ENCODE peak calls at places on chromosomes 11 and 22, in eight cellular contexts. Q is T-cell, U is SHP77, B is germinal center, A is NCI-H1436, V is AG04449, G is skeletal muscle cell, O is posterior cingulate gyrus. N is an unnamed sample.

GRCh38 chr11:64245797-64246623 is 733 bp downstream of the PPP1R14B start:
- DNase-seq in B (peak), G (peak), A (no peak), O (no peak), Q (no peak), V (peak), U (no peak), N (peak)

GRCh38 chr11:96293109-96293508 is 49.9 kb downstream of the MAML2 start:
- DNase-seq in A (no peak), B (no peak), U (no peak), G (no peak), O (no peak), V (no peak), Q (no peak), N (no peak)

GRCh38 chr11:67053896-67054850 is 2.5 kb upstream of the RHOD start:
- DNase-seq in A (peak), U (peak), O (peak), V (no peak), Q (no peak), B (peak), G (peak), N (peak)

GRCh38 chr11:74677131-74677530 is 54.1 kb downstream of the CHRDL2 start:
- DNase-seq in G (no peak), O (no peak), Q (no peak), B (no peak), U (no peak), A (no peak), V (no peak), N (no peak)

GRCh38 chr11:15897211-15897960 is 459.0 kb downstream of the SOX6 start:
- DNase-seq in B (no peak), G (peak), A (no peak), V (no peak), Q (no peak), U (no peak), O (no peak), N (no peak)

GRCh38 chr11:3738241-3738640 is 59.1 kb downstream of the NUP98 start:
- DNase-seq in G (no peak), V (peak), B (no peak), A (no peak), U (no peak), Q (no peak), O (no peak), N (no peak)

GRCh38 chr11:63745304-63746170 is 23.0 kb downstream of the ZFTA start:
- DNase-seq in V (no peak), U (no peak), B (no peak), G (no peak), O (no peak), Q (no peak), A (no peak), N (no peak)

GRCh38 chr11:61666684-61667297 is 13.4 kb upstream of the DAGLA start:
- DNase-seq in G (no peak), A (no peak), U (no peak), B (no peak), V (no peak), Q (no peak), O (peak), N (no peak)

GRCh38 chr11:59753650-59754493 is 1.3 kb upstream of the STX3 start:
- DNase-seq in B (peak), Q (peak), G (no peak), O (peak), V (no peak), A (peak), U (peak), N (peak)

GRCh38 chr11:11798586-11799438 is 43.0 kb upstream of the USP47 start:
- DNase-seq in G (no peak), B (peak), U (peak), A (peak), V (no peak), O (peak), Q (peak), N (peak)

GRCh38 chr11:113796663-113797259 is 17.2 kb downstream of the CLDN25 start:
- DNase-seq in V (no peak), G (no peak), U (peak), Q (no peak), B (peak), O (no peak), A (no peak), N (peak)

GRCh38 chr11:40104941-40105550 is 1354.4 kb downstream of the LRRC4C start:
- DNase-seq in B (no peak), Q (no peak), O (no peak), A (no peak), V (no peak), U (no peak), G (no peak), N (no peak)

GRCh38 chr22:37303821-37304274 is 21.5 kb downstream of the CYTH4 start:
- DNase-seq in V (peak), A (no peak), U (no peak), Q (no peak), G (peak), O (no peak), B (no peak), N (no peak)

GRCh38 chr11:134433251-134433650 is 21.2 kb upstream of the B3GAT1 start:
- DNase-seq in G (no peak), Q (no peak), B (no peak), A (no peak), O (peak), U (no peak), V (no peak), N (no peak)

GRCh38 chr11:114441921-114442320 is 2.7 kb downstream of the REXO2 start:
- DNase-seq in G (no peak), O (no peak), B (no peak), A (no peak), Q (no peak), U (no peak), V (no peak), N (no peak)

GRCh38 chr11:69144719-69145365 is 10.9 kb upstream of the SMIM38 start:
- DNase-seq in B (no peak), O (no peak), U (no peak), Q (no peak), V (peak), A (no peak), G (no peak), N (no peak)

GRCh38 chr22:32811788-32812187 is 10.3 kb downstream of the TIMP3 start:
- DNase-seq in O (no peak), Q (no peak), V (no peak), A (no peak), G (no peak), B (no peak), U (no peak), N (no peak)

GRCh38 chr11:45662665-45663485 is 2.5 kb downstream of the CHST1 start:
- DNase-seq in U (no peak), Q (no peak), B (no peak), A (no peak), G (peak), V (peak), O (peak), N (no peak)

GRCh38 chr22:27507066-27507715 is 294.4 kb downstream of the MN1 start:
- DNase-seq in A (no peak), Q (no peak), V (no peak), B (no peak), G (no peak), U (no peak), O (no peak), N (no peak)

GRCh38 chr11:15743244-15743629 is 613.1 kb downstream of the SOX6 start:
- DNase-seq in Q (no peak), B (no peak), U (no peak), O (no peak), A (no peak), V (no peak), G (no peak), N (no peak)

GRCh38 chr22:22043296-22044078 is 60.9 kb upstream of the TOP3B start:
- DNase-seq in B (peak), Q (no peak), U (no peak), V (no peak), O (no peak), G (no peak), A (no peak), N (peak)

GRCh38 chr11:134519788-134520187 is 107.7 kb upstream of the B3GAT1 start:
- DNase-seq in O (peak), Q (no peak), B (no peak), V (no peak), U (no peak), A (no peak), G (no peak), N (no peak)

GRCh38 chr11:93570759-93571413 is 27.7 kb upstream of the SMCO4 start:
- DNase-seq in B (no peak), O (no peak), U (peak), G (peak), A (no peak), V (peak), Q (no peak), N (no peak)

GRCh38 chr11:45092901-45093760 is 53.3 kb upstream of the PRDM11 start:
- DNase-seq in G (no peak), A (no peak), U (no peak), V (no peak), Q (no peak), B (no peak), O (no peak), N (no peak)

GRCh38 chr11:61279934-61280656 is 15.0 kb downstream of the VWCE start:
- DNase-seq in Q (no peak), A (no peak), U (no peak), G (no peak), V (no peak), O (no peak), B (no peak), N (no peak)

GRCh38 chr11:48148749-48149148 is 67.9 kb upstream of the OR4B1 start:
- DNase-seq in U (no peak), A (no peak), O (no peak), Q (no peak), G (no peak), B (no peak), V (no peak), N (no peak)

GRCh38 chr22:30305519-30305905 is 16.2 kb upstream of the CASTOR1 start:
- DNase-seq in U (no peak), B (peak), O (no peak), V (no peak), Q (peak), G (no peak), A (no peak), N (peak)

GRCh38 chr11:44755553-44756505 is 29.1 kb downstream of the TSPAN18 start:
- DNase-seq in Q (no peak), V (no peak), U (no peak), B (no peak), O (no peak), G (no peak), A (no peak), N (no peak)

GRCh38 chr11:46523290-46523689 is 70.5 kb downstream of the AMBRA1 start:
- DNase-seq in G (no peak), Q (no peak), A (no peak), B (no peak), O (no peak), V (no peak), U (no peak), N (no peak)

GRCh38 chr11:114074546-114075342 is 15.2 kb downstream of the ZBTB16 start:
- DNase-seq in A (no peak), O (no peak), G (no peak), Q (no peak), B (no peak), V (no peak), U (no peak), N (no peak)

GRCh38 chr22:26592368-26593015 is 2.6 kb upstream of the TPST2 start:
- DNase-seq in A (no peak), Q (peak), B (no peak), G (no peak), O (no peak), V (no peak), U (peak), N (peak)

GRCh38 chr11:19646308-19646707 is 66.3 kb upstream of the NAV2 start:
- DNase-seq in B (no peak), O (no peak), G (no peak), Q (no peak), A (no peak), U (no peak), V (no peak), N (no peak)

GRCh38 chr11:6191733-6192132 is 7.3 kb upstream of the OR52W1 start:
- DNase-seq in Q (no peak), U (no peak), A (no peak), B (no peak), G (no peak), V (no peak), O (no peak), N (no peak)

GRCh38 chr11:96052921-96053631 is 129.2 kb upstream of the MTMR2 start:
- DNase-seq in Q (no peak), A (peak), G (no peak), V (no peak), U (no peak), B (no peak), O (no peak), N (peak)

GRCh38 chr11:84720706-84721402 is 906.3 kb downstream of the DLG2 start:
- DNase-seq in O (peak), Q (no peak), B (no peak), V (no peak), U (peak), A (no peak), G (no peak), N (no peak)

GRCh38 chr11:19766206-19766605 is 53.6 kb downstream of the NAV2 start:
- DNase-seq in G (no peak), A (no peak), B (no peak), U (no peak), V (no peak), O (no peak), Q (no peak), N (no peak)

GRCh38 chr22:19941365-19942070 is at the start of the genes COMT and TXNRD2:
- DNase-seq in B (peak), O (peak), V (no peak), U (peak), Q (peak), G (no peak), A (peak), N (peak)

GRCh38 chr11:80241766-80242165 is 800.9 kb upstream of the TENM4 start:
- DNase-seq in Q (no peak), O (no peak), G (no peak), V (no peak), A (no peak), U (no peak), B (no peak), N (no peak)

GRCh38 chr11:116793476-116794096 is 1.9 kb upstream of the APOA5 start:
- DNase-seq in Q (no peak), G (no peak), A (no peak), O (no peak), B (no peak), U (no peak), V (no peak), N (no peak)

GRCh38 chr11:77074205-77074604 is 7.4 kb downstream of the CAPN5 start:
- DNase-seq in O (peak), Q (no peak), A (no peak), B (no peak), V (no peak), U (no peak), G (no peak), N (no peak)

N was measured in GM12865.